ENCODE peak calls at places on chromosomes 3 and 15, in eight cellular contexts. P is astrocyte; H is cardiac fibroblast; L is HT-29; Z is activated CD8-positive, alpha-beta memory T cell treated with anti-CD3 and anti-CD28 coated beads for 48 hours; Y is T-helper 2 cell; K is CD8-positive, alpha-beta T cell; O is EL. U is an unnamed sample.

GRCh38 chr15:77036537-77037474 is 34.1 kb downstream of the TSPAN3 start:
- DNase-seq in Z (no peak), P (no peak), Y (no peak), H (peak), L (no peak), O (no peak), K (no peak), U (no peak)

GRCh38 chr15:67135494-67135893 is 70.1 kb downstream of the SMAD3 start:
- DNase-seq in O (peak), H (peak), L (peak), P (peak), Y (no peak), K (no peak), Z (no peak), U (no peak)

GRCh38 chr3:53104762-53105161 is 25.5 kb downstream of the RFT1 start:
- DNase-seq in O (no peak), P (no peak), Z (no peak), K (no peak), L (no peak), H (no peak), Y (no peak), U (no peak)

GRCh38 chr15:40340038-40340739 is 550 bp downstream of the CCDC9B start:
- DNase-seq in Y (no peak), L (peak), O (peak), K (no peak), P (peak), Z (no peak), H (peak), U (no peak)

GRCh38 chr3:31629054-31629453 is 96.3 kb downstream of the STT3B start:
- DNase-seq in H (no peak), L (no peak), K (no peak), O (no peak), P (no peak), Y (no peak), Z (no peak), U (no peak)

GRCh38 chr3:25508901-25509300 is 80.8 kb downstream of the RARB start:
- DNase-seq in H (peak), K (no peak), Y (no peak), L (no peak), O (peak), P (peak), Z (no peak), U (no peak)

GRCh38 chr3:115074502-115074901 is 72.6 kb downstream of the ZBTB20 start:
- DNase-seq in K (no peak), O (peak), P (peak), Y (no peak), H (peak), L (no peak), Z (no peak), U (no peak)

GRCh38 chr15:77019476-77020331 is 24.8 kb downstream of the PSTPIP1 start:
- DNase-seq in K (no peak), H (no peak), O (peak), P (peak), L (no peak), Y (no peak), Z (no peak), U (no peak)

GRCh38 chr3:186719945-186720739 is 3.0 kb downstream of the KNG1 start:
- DNase-seq in O (no peak), H (no peak), Y (no peak), L (no peak), Z (no peak), K (no peak), P (no peak), U (no peak)

GRCh38 chr15:67690936-67691335 is 134.4 kb upstream of the SKOR1 start:
- DNase-seq in L (no peak), Z (no peak), O (peak), P (peak), K (no peak), H (peak), Y (no peak), U (no peak)

GRCh38 chr3:191070201-191070600 is 128.8 kb upstream of the OSTN start:
- DNase-seq in Z (no peak), Y (no peak), O (peak), L (no peak), K (no peak), H (peak), P (peak), U (no peak)

GRCh38 chr3:167882057-167882667 is 146.6 kb downstream of the SERPINI1 start:
- DNase-seq in P (peak), Z (no peak), Y (no peak), L (peak), H (peak), O (peak), K (no peak), U (no peak)

GRCh38 chr3:38649500-38650247 is at the start of gene SCN5A:
- DNase-seq in Y (peak), Z (no peak), L (no peak), O (peak), H (peak), P (no peak), K (peak), U (no peak)

GRCh38 chr3:190306513-190307163 is 15.6 kb downstream of the CLDN1 start:
- DNase-seq in L (peak), K (no peak), P (peak), Y (no peak), H (peak), O (no peak), Z (no peak), U (no peak)

GRCh38 chr3:154022603-154023002 is 98.6 kb upstream of the ARHGEF26 start:
- DNase-seq in H (peak), L (no peak), Z (no peak), Y (no peak), P (no peak), O (no peak), K (no peak), U (no peak)

GRCh38 chr3:171088984-171089754 is 62.6 kb upstream of the SLC2A2 start:
- DNase-seq in L (peak), K (no peak), Z (no peak), H (peak), P (peak), O (peak), Y (no peak), U (no peak)

GRCh38 chr15:79028411-79028964 is 62.1 kb downstream of the RASGRF1 start:
- DNase-seq in K (no peak), O (peak), Y (no peak), H (peak), L (peak), Z (no peak), P (no peak), U (peak)

GRCh38 chr3:21912656-21913055 is 161.6 kb upstream of the ZNF385D start:
- DNase-seq in Y (no peak), P (peak), K (no peak), H (peak), Z (no peak), O (peak), L (no peak), U (no peak)

GRCh38 chr3:52774901-52775864 is 2.2 kb upstream of the ITIH1 start:
- DNase-seq in L (no peak), P (no peak), O (no peak), Y (no peak), K (no peak), H (no peak), Z (no peak), U (no peak)

GRCh38 chr3:139310474-139310933 is 33.3 kb upstream of the MRPS22 start:
- DNase-seq in Z (no peak), L (peak), Y (no peak), K (no peak), P (peak), H (peak), O (peak), U (no peak)

GRCh38 chr15:101348643-101349496 is 53.8 kb upstream of the SNRPA1 start:
- DNase-seq in H (peak), Y (no peak), Z (no peak), L (peak), O (no peak), P (no peak), K (no peak), U (peak)

GRCh38 chr3:152175576-152175883 is 93.2 kb upstream of the MBNL1 start:
- DNase-seq in K (no peak), Z (no peak), O (peak), L (no peak), Y (no peak), P (peak), H (peak), U (no peak)

GRCh38 chr15:56242576-56243116 is 1.0 kb downstream of the RFX7 start:
- DNase-seq in P (no peak), H (no peak), L (peak), O (no peak), Z (no peak), K (no peak), Y (no peak), U (no peak)

GRCh38 chr15:69976366-69976994 is 121.2 kb downstream of the TLE3 start:
- DNase-seq in L (peak), Y (peak), P (peak), H (peak), Z (no peak), O (peak), K (peak), U (no peak)

GRCh38 chr3:49017229-49017615 is 1.2 kb downstream of the DALRD3 start:
- DNase-seq in K (no peak), Y (no peak), P (no peak), Z (no peak), L (no peak), H (no peak), O (no peak), U (no peak)

GRCh38 chr3:126522363-126522788 is 1.6 kb upstream of the CHST13 start:
- DNase-seq in O (peak), H (peak), K (peak), P (peak), Z (peak), L (peak), Y (peak), U (no peak)

GRCh38 chr3:196073188-196073838 is 8.6 kb downstream of the TFRC start:
- DNase-seq in L (peak), O (peak), Y (peak), Z (no peak), P (peak), K (peak), H (peak), U (no peak)

GRCh38 chr3:153679711-153680110 is 441.5 kb upstream of the ARHGEF26 start:
- DNase-seq in K (no peak), O (no peak), Z (no peak), Y (no peak), L (no peak), P (no peak), H (no peak), U (no peak)

GRCh38 chr3:12719984-12720656 is 38.9 kb downstream of the TMEM40 start:
- DNase-seq in H (peak), O (peak), K (peak), P (peak), Y (peak), L (peak), Z (peak), U (peak)

GRCh38 chr15:96264351-96264798 is 66.1 kb upstream of the NR2F2 start:
- DNase-seq in H (no peak), P (no peak), O (no peak), L (peak), Z (no peak), Y (no peak), K (no peak), U (no peak)

GRCh38 chr15:63425426-63425825 is 43.8 kb upstream of the CA12 start:
- DNase-seq in Z (no peak), K (no peak), H (no peak), Y (no peak), O (no peak), L (no peak), P (no peak), U (no peak)

GRCh38 chr3:66423791-66424190 is 77.0 kb downstream of the LRIG1 start:
- DNase-seq in H (peak), K (no peak), O (peak), L (no peak), Y (no peak), Z (no peak), P (peak), U (no peak)

GRCh38 chr3:179450901-179451334 is 352 bp downstream of the GNB4 start:
- DNase-seq in P (peak), Y (no peak), L (no peak), Z (peak), O (peak), H (peak), K (no peak), U (no peak)

GRCh38 chr3:15380980-15381890 is 46.1 kb downstream of the METTL6 start:
- DNase-seq in Z (no peak), P (no peak), H (no peak), O (no peak), K (no peak), L (no peak), Y (no peak), U (no peak)

GRCh38 chr3:57971975-57972374 is 36.2 kb upstream of the FLNB start:
- DNase-seq in P (no peak), O (no peak), Y (no peak), Z (no peak), H (no peak), L (peak), K (no peak), U (no peak)

GRCh38 chr15:62940755-62941361 is 101.7 kb upstream of the TPM1 start:
- DNase-seq in L (no peak), P (peak), K (no peak), Y (no peak), O (peak), Z (no peak), H (peak), U (no peak)